ENCODE peak calls at places on chromosomes 3 and 15, in eight cellular contexts. W is fibroblast of villous mesenchyme, G is cardiac fibroblast, O is HCT116, A is psoas muscle, X is Panc1, T is uterus, K is cardiac muscle cell. J is an unnamed sample.

GRCh38 chr3:36943601-36944000 is 1.3 kb downstream of the TRANK1 start:
- DNase-seq in W (no peak), G (no peak), O (no peak), A (no peak), X (no peak), T (no peak), K (no peak), J (no peak)

GRCh38 chr3:88595025-88595424 is 445.3 kb downstream of the C3orf38 start:
- DNase-seq in W (no peak), G (peak), O (no peak), A (no peak), X (no peak), T (no peak), K (no peak), J (no peak)

GRCh38 chr3:101074518-101074917 is 81.3 kb upstream of the ABI3BP start:
- DNase-seq in W (no peak), G (peak), O (no peak), A (no peak), X (no peak), T (no peak), K (no peak), J (no peak)

GRCh38 chr15:54365001-54365400 is 386.8 kb downstream of the UNC13C start:
- DNase-seq in W (no peak), G (no peak), O (no peak), A (no peak), X (no peak), T (no peak), K (no peak), J (no peak)

GRCh38 chr3:178739720-178740119 is 203.5 kb downstream of the KCNMB2 start:
- DNase-seq in W (no peak), G (no peak), O (no peak), A (no peak), X (no peak), T (no peak), K (no peak), J (no peak)

GRCh38 chr3:180189310-180189648 is 152.5 kb upstream of the PEX5L start:
- DNase-seq in W (no peak), G (no peak), O (no peak), A (no peak), X (no peak), T (no peak), K (no peak), J (no peak)

GRCh38 chr3:15330031-15330596 is 2.3 kb downstream of the SH3BP5 start:
- DNase-seq in W (peak), G (peak), O (no peak), A (peak), X (no peak), T (peak), K (no peak), J (no peak)

GRCh38 chr3:135706758-135707375 is 258.7 kb upstream of the PPP2R3A start:
- DNase-seq in W (no peak), G (no peak), O (no peak), A (no peak), X (no peak), T (no peak), K (no peak), J (no peak)

GRCh38 chr3:29281265-29282228 is 676 bp downstream of the RBMS3 start:
- DNase-seq in W (peak), G (peak), O (no peak), A (no peak), X (no peak), T (peak), K (peak), J (no peak)

GRCh38 chr15:93716615-93717221 is 514.6 kb upstream of the MCTP2 start:
- DNase-seq in W (no peak), G (no peak), O (no peak), A (no peak), X (no peak), T (no peak), K (no peak), J (no peak)

GRCh38 chr3:23136054-23136453 is 67.1 kb upstream of the UBE2E2 start:
- DNase-seq in W (no peak), G (no peak), O (no peak), A (no peak), X (no peak), T (no peak), K (no peak), J (no peak)

GRCh38 chr15:58249646-58250312 is 111.6 kb downstream of the AQP9 start:
- DNase-seq in W (no peak), G (no peak), O (no peak), A (no peak), X (no peak), T (no peak), K (no peak), J (no peak)

GRCh38 chr15:80476036-80476435 is 71.9 kb downstream of the ARNT2 start:
- DNase-seq in W (no peak), G (no peak), O (no peak), A (no peak), X (no peak), T (no peak), K (no peak), J (no peak)

GRCh38 chr15:38490231-38490630 is 36.3 kb downstream of the FAM98B start:
- DNase-seq in W (peak), G (no peak), O (no peak), A (no peak), X (no peak), T (no peak), K (no peak), J (no peak)

GRCh38 chr3:116000315-116000714 is 377.0 kb downstream of the GAP43 start:
- DNase-seq in W (peak), G (peak), O (peak), A (no peak), X (peak), T (no peak), K (no peak), J (peak)

GRCh38 chr15:60937278-60937677 is 291.8 kb downstream of the RORA start:
- DNase-seq in W (no peak), G (no peak), O (no peak), A (no peak), X (no peak), T (no peak), K (no peak), J (no peak)

GRCh38 chr15:50107591-50108408 is 11.2 kb downstream of the ATP8B4 start:
- DNase-seq in W (no peak), G (no peak), O (no peak), A (no peak), X (no peak), T (no peak), K (no peak), J (peak)

GRCh38 chr3:35707904-35708303 is 68.6 kb downstream of the ARPP21 start:
- DNase-seq in W (no peak), G (no peak), O (no peak), A (no peak), X (no peak), T (no peak), K (no peak), J (no peak)

DNA sequence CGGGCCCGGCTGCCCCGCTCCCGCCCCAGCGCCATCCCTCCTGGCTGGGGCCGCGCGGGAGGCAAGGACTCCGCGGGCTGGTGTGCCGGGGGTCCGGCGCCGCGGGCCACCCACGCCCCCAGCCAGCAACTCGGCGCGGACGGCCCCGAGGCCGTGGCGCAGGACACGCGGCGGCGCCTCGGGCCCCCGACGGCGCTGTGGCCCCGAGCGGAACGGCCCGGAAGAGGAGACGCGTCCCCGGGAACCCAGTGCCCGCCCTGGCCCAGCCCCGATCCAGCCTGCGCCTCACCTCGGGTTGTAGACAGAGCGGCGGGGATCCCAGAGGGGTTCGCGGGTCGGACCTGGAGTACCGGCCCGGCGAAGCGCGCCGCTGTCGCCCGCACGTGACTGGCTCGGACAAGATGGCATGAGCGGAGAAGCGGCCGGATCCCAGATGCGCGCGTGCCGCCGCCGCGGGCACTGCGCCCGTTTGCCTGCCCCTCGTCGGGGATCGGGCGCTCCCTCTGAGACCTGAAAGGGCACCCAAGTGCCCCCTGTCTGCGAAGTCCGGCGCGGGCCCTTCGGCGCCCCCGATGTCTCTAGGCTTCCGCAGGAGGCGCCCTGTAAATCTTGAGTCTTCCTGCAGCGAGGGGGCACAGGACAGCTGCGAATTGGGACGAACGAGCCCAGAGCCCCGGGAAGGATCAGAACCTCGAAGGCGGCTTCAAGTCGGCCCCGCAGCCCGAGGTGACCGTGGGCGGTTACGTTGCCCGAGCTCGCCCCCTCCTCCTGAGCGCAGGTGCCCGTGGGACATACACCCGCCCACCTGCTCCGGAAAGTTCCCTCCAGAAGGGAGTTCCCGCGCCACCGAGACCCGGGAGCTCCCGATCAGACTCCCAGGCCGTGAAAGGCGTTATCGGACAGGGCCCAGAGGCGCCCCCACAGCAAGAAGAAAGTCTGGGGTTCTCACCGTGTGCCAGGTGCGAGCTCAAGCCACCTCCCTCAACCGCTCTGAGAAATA is 598 bp upstream of the SFMBT1 start:
- DNase-seq in W (peak), G (peak), O (no peak), A (peak), X (no peak), T (peak), K (peak), J (no peak)
- TF ChIP-seq CTCF in W (peak), G (no peak), O (peak), A (peak), X (peak), T (no peak), K (peak), J (peak)

GRCh38 chr3:86938305-86938704 is 52.6 kb downstream of the VGLL3 start:
- DNase-seq in W (no peak), G (no peak), O (no peak), A (no peak), X (no peak), T (no peak), K (no peak), J (no peak)
- H3K4me3 ChIP-seq in W (no peak), G (no peak), O (no peak), A (no peak), X (no peak), T (no peak), K (no peak), J (no peak)

DNA sequence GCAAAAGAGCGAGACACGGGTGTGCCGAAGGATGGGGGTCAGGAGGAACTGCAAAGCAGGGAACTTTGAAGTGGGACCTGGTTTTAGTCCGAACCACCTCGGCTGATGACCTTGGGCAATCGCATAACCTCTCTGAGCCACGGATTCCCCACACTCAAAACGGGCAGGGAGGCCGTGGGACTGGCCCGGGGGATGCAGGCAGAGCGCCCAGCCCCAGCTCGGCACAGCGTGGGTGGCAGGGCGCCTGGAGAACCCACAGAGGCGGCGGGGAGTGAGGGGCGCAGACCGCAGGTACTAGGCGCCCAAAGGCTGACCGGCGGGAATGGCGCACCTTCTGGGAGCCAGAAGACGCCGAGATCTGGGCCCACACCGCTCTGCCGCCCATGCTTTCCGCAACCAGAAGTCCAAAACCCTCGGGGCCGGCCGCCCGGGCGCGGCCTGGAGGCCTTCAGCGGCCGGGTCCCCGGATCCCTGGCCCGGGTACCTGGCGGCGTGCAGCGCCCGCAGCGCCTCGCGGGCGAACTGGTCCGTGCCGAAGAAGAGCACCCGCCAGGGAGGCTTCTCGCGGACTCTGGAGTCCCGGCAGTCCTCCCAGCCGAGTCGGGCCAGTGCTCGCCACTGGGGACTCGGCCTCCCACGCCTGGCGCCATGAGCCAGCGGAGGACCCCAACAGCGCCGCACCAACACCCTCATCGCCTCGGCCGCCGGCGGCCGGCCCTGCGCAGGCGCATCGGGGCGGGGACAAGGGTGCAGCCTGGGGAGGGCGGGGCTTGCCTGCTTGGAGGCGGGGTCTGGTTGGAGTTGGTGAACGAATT is at the start of gene MTFMT:
- DNase-seq in W (peak), G (peak), O (peak), A (peak), X (no peak), T (peak), K (peak), J (no peak)
- TF ChIP-seq CTCF in W (no peak), G (no peak), O (no peak), A (peak), X (peak), T (peak), K (peak), J (peak)

GRCh38 chr3:49158792-49159191 is 7.3 kb downstream of the CCDC71 start:
- DNase-seq in W (no peak), G (no peak), O (no peak), A (no peak), X (no peak), T (no peak), K (no peak), J (no peak)

GRCh38 chr3:49161197-49161596 is 4.9 kb downstream of the CCDC71 start:
- DNase-seq in W (no peak), G (no peak), O (no peak), A (no peak), X (no peak), T (no peak), K (no peak), J (no peak)

GRCh38 chr3:49163609-49164008 is 2.5 kb downstream of the CCDC71 start:
- DNase-seq in W (no peak), G (no peak), O (no peak), A (no peak), X (no peak), T (no peak), K (no peak), J (no peak)

GRCh38 chr3:49162751-49163419 is 3.2 kb downstream of the CCDC71 start:
- DNase-seq in W (no peak), G (no peak), O (no peak), A (no peak), X (no peak), T (no peak), K (no peak), J (no peak)

GRCh38 chr3:49161808-49162530 is 4.2 kb downstream of the CCDC71 start:
- DNase-seq in W (no peak), G (no peak), O (no peak), A (no peak), X (no peak), T (no peak), K (no peak), J (no peak)
- H3K4me3 ChIP-seq in W (no peak), G (no peak), O (no peak), A (no peak), X (no peak), T (no peak), K (no peak), J (no peak)

DNA sequence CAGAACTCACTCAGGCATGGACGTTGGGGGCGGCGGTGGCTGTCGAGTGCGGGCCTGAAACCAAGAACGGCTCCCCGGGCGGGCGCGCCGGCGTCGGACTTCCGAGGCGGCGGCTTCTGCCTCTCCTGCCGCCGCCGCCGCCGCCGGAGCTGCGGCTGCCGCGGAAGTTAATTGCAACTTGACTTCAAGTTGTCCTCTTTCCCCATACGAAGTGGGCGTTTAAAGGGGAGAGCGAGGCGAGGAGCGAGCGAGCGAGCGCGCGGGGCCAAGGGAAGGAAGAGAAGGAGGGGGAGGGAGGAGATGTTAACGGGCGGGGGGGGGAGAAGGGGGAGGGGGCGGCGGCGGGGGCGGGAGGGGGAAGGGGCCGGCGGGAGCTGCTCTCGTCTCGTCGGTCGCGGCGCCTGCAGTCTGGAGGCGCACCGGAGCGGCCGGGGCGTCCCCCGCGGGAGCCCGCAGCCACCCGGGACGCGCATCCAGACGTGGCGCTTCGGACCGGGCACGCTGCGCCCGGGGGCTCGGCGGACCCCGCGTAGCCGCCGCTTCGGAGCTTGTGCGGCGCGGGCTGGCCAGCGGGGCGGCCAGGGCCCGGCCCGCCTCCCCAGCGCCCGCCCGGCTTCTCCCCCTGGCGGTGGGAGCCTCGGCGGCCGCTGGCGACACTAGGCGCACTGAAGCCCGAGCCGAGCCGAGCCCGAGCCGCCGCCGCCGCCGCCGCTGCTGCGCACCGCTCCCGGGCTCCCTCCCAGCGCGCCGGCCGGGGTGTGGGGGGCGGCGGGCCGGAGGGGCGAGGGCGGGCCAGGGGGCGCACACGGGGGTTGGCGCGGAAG is 19.7 kb upstream of the SATB1 start:
- DNase-seq in W (peak), G (peak), O (no peak), A (peak), X (no peak), T (peak), K (peak), J (no peak)
- TF ChIP-seq CTCF in W (peak), G (peak), O (no peak), A (peak), X (peak), T (peak), K (peak), J (peak)

GRCh38 chr3:196181127-196181546 is 30.1 kb downstream of the ZDHHC19 start:
- DNase-seq in W (no peak), G (no peak), O (no peak), A (peak), X (no peak), T (no peak), K (no peak), J (no peak)
- H3K4me3 ChIP-seq in W (no peak), G (no peak), O (no peak), A (no peak), X (no peak), T (no peak), K (no peak), J (no peak)

GRCh38 chr3:11969986-11970385 is 34.2 kb upstream of the SYN2 start:
- DNase-seq in W (no peak), G (no peak), O (no peak), A (no peak), X (no peak), T (no peak), K (no peak), J (no peak)
- TF ChIP-seq CTCF in W (no peak), G (no peak), O (no peak), A (no peak), X (no peak), T (no peak), K (no peak), J (no peak)

GRCh38 chr15:99485153-99485947 is 80.4 kb upstream of the MEF2A start:
- DNase-seq in W (no peak), G (no peak), O (no peak), A (no peak), X (no peak), T (no peak), K (no peak), J (no peak)
- H3K4me3 ChIP-seq in W (no peak), G (no peak), O (no peak), A (peak), X (no peak), T (no peak), K (no peak), J (no peak)

GRCh38 chr3:39990532-39990931 is 181.1 kb downstream of the MYRIP start:
- DNase-seq in W (peak), G (peak), O (peak), A (no peak), X (peak), T (no peak), K (peak), J (peak)
- TF ChIP-seq CTCF in W (peak), G (peak), O (peak), A (peak), X (peak), T (peak), K (peak), J (peak)

J was measured in GM12864.